ENCODE peak calls at places on chromosomes 11 and 22, in ten cellular contexts. One of them, this sample, is unnamed.

GRCh38 chr11:10606536-10607208 is 38.2 kb upstream of the LYVE1 start:
- DNase-seq in fibroblast of lung: peak
- DNase-seq in activated CD8-positive, alpha-beta memory T cell treated with anti-CD3 and anti-CD28 coated beads for 1 hour: no peak
- DNase-seq in fibroblast of villous mesenchyme: peak
- DNase-seq in T follicular helper cell: no peak
- DNase-seq in T-helper 1 cell: no peak
- DNase-seq in mesenchymal stem cell: peak
- DNase-seq in NCI-H774: no peak
- DNase-seq in astrocyte of the cerebellum: no peak
- DNase-seq in tibial nerve: no peak
- DNase-seq in this sample: no peak

GRCh38 chr11:10982695-10983492 is 125.0 kb upstream of the ZBED5 start:
- DNase-seq in fibroblast of villous mesenchyme: no peak
- DNase-seq in activated CD8-positive, alpha-beta memory T cell treated with anti-CD3 and anti-CD28 coated beads for 1 hour: no peak
- DNase-seq in T follicular helper cell: no peak
- DNase-seq in fibroblast of lung: no peak
- DNase-seq in mesenchymal stem cell: no peak
- DNase-seq in astrocyte of the cerebellum: no peak
- DNase-seq in tibial nerve: no peak
- DNase-seq in NCI-H774: no peak
- DNase-seq in T-helper 1 cell: no peak
- DNase-seq in this sample: no peak

GRCh38 chr11:76698321-76699043 is 27.9 kb upstream of the LRRC32 start:
- DNase-seq in tibial nerve: no peak
- DNase-seq in NCI-H774: no peak
- DNase-seq in activated CD8-positive, alpha-beta memory T cell treated with anti-CD3 and anti-CD28 coated beads for 1 hour: no peak
- DNase-seq in fibroblast of lung: no peak
- DNase-seq in astrocyte of the cerebellum: no peak
- DNase-seq in fibroblast of villous mesenchyme: no peak
- DNase-seq in mesenchymal stem cell: no peak
- DNase-seq in T-helper 1 cell: no peak
- DNase-seq in T follicular helper cell: no peak
- DNase-seq in this sample: no peak

GRCh38 chr11:33168605-33169240 is 7.4 kb upstream of the CSTF3 start:
- DNase-seq in astrocyte of the cerebellum: no peak
- DNase-seq in fibroblast of lung: peak
- DNase-seq in NCI-H774: no peak
- DNase-seq in fibroblast of villous mesenchyme: peak
- DNase-seq in tibial nerve: no peak
- DNase-seq in mesenchymal stem cell: peak
- DNase-seq in T-helper 1 cell: no peak
- DNase-seq in T follicular helper cell: no peak
- DNase-seq in activated CD8-positive, alpha-beta memory T cell treated with anti-CD3 and anti-CD28 coated beads for 1 hour: no peak
- DNase-seq in this sample: no peak

GRCh38 chr11:41985799-41986198 is 526.3 kb upstream of the LRRC4C start:
- DNase-seq in tibial nerve: no peak
- DNase-seq in fibroblast of villous mesenchyme: no peak
- DNase-seq in T follicular helper cell: no peak
- DNase-seq in T-helper 1 cell: no peak
- DNase-seq in NCI-H774: no peak
- DNase-seq in astrocyte of the cerebellum: peak
- DNase-seq in mesenchymal stem cell: no peak
- DNase-seq in fibroblast of lung: no peak
- DNase-seq in activated CD8-positive, alpha-beta memory T cell treated with anti-CD3 and anti-CD28 coated beads for 1 hour: no peak
- DNase-seq in this sample: no peak

GRCh38 chr22:22810018-22810427 is 77.6 kb upstream of the IGLL5 start:
- DNase-seq in fibroblast of lung: peak
- DNase-seq in tibial nerve: peak
- DNase-seq in NCI-H774: peak
- DNase-seq in activated CD8-positive, alpha-beta memory T cell treated with anti-CD3 and anti-CD28 coated beads for 1 hour: peak
- DNase-seq in T-helper 1 cell: peak
- DNase-seq in fibroblast of villous mesenchyme: peak
- DNase-seq in astrocyte of the cerebellum: no peak
- DNase-seq in mesenchymal stem cell: no peak
- DNase-seq in T follicular helper cell: peak
- DNase-seq in this sample: peak

GRCh38 chr11:128500488-128500887 is 86.9 kb downstream of the ETS1 start:
- DNase-seq in T-helper 1 cell: no peak
- DNase-seq in mesenchymal stem cell: no peak
- DNase-seq in fibroblast of lung: no peak
- DNase-seq in fibroblast of villous mesenchyme: peak
- DNase-seq in activated CD8-positive, alpha-beta memory T cell treated with anti-CD3 and anti-CD28 coated beads for 1 hour: no peak
- DNase-seq in tibial nerve: no peak
- DNase-seq in T follicular helper cell: no peak
- DNase-seq in astrocyte of the cerebellum: no peak
- DNase-seq in NCI-H774: no peak
- DNase-seq in this sample: no peak

GRCh38 chr11:115693002-115693401 is 188.8 kb upstream of the CADM1 start:
- DNase-seq in fibroblast of villous mesenchyme: no peak
- DNase-seq in activated CD8-positive, alpha-beta memory T cell treated with anti-CD3 and anti-CD28 coated beads for 1 hour: no peak
- DNase-seq in tibial nerve: no peak
- DNase-seq in mesenchymal stem cell: no peak
- DNase-seq in astrocyte of the cerebellum: no peak
- DNase-seq in T follicular helper cell: no peak
- DNase-seq in fibroblast of lung: no peak
- DNase-seq in T-helper 1 cell: no peak
- DNase-seq in NCI-H774: no peak
- DNase-seq in this sample: no peak

GRCh38 chr11:35163707-35164496 is 24.9 kb downstream of the CD44 start:
- DNase-seq in T follicular helper cell: peak
- DNase-seq in activated CD8-positive, alpha-beta memory T cell treated with anti-CD3 and anti-CD28 coated beads for 1 hour: no peak
- DNase-seq in T-helper 1 cell: peak
- DNase-seq in astrocyte of the cerebellum: no peak
- DNase-seq in fibroblast of villous mesenchyme: no peak
- DNase-seq in mesenchymal stem cell: no peak
- DNase-seq in NCI-H774: no peak
- DNase-seq in tibial nerve: no peak
- DNase-seq in fibroblast of lung: no peak
- DNase-seq in this sample: no peak

GRCh38 chr22:28629420-28630184 is 50.0 kb downstream of the TTC28 start:
- DNase-seq in T follicular helper cell: no peak
- DNase-seq in T-helper 1 cell: no peak
- DNase-seq in fibroblast of lung: peak
- DNase-seq in tibial nerve: no peak
- DNase-seq in astrocyte of the cerebellum: no peak
- DNase-seq in NCI-H774: no peak
- DNase-seq in mesenchymal stem cell: no peak
- DNase-seq in fibroblast of villous mesenchyme: peak
- DNase-seq in activated CD8-positive, alpha-beta memory T cell treated with anti-CD3 and anti-CD28 coated beads for 1 hour: no peak
- DNase-seq in this sample: no peak

GRCh38 chr11:3984896-3985295 is 109.7 kb upstream of the RRM1 start:
- DNase-seq in T-helper 1 cell: no peak
- DNase-seq in fibroblast of villous mesenchyme: peak
- DNase-seq in activated CD8-positive, alpha-beta memory T cell treated with anti-CD3 and anti-CD28 coated beads for 1 hour: peak
- DNase-seq in tibial nerve: no peak
- DNase-seq in mesenchymal stem cell: peak
- DNase-seq in fibroblast of lung: peak
- DNase-seq in NCI-H774: no peak
- DNase-seq in T follicular helper cell: peak
- DNase-seq in astrocyte of the cerebellum: no peak
- DNase-seq in this sample: no peak

GRCh38 chr22:24333301-24333700 is 62.7 kb downstream of the SPECC1L start:
- DNase-seq in tibial nerve: no peak
- DNase-seq in fibroblast of lung: peak
- DNase-seq in fibroblast of villous mesenchyme: no peak
- DNase-seq in mesenchymal stem cell: no peak
- DNase-seq in activated CD8-positive, alpha-beta memory T cell treated with anti-CD3 and anti-CD28 coated beads for 1 hour: no peak
- DNase-seq in T follicular helper cell: no peak
- DNase-seq in NCI-H774: no peak
- DNase-seq in astrocyte of the cerebellum: no peak
- DNase-seq in T-helper 1 cell: no peak
- DNase-seq in this sample: no peak

GRCh38 chr11:14583252-14584105 is 60.1 kb upstream of the PDE3B start:
- DNase-seq in fibroblast of lung: peak
- DNase-seq in NCI-H774: no peak
- DNase-seq in tibial nerve: no peak
- DNase-seq in T follicular helper cell: no peak
- DNase-seq in T-helper 1 cell: no peak
- DNase-seq in astrocyte of the cerebellum: no peak
- DNase-seq in activated CD8-positive, alpha-beta memory T cell treated with anti-CD3 and anti-CD28 coated beads for 1 hour: no peak
- DNase-seq in mesenchymal stem cell: no peak
- DNase-seq in fibroblast of villous mesenchyme: no peak
- DNase-seq in this sample: no peak

GRCh38 chr11:96187779-96188624 is 155.0 kb downstream of the MAML2 start:
- DNase-seq in mesenchymal stem cell: peak
- DNase-seq in T follicular helper cell: no peak
- DNase-seq in activated CD8-positive, alpha-beta memory T cell treated with anti-CD3 and anti-CD28 coated beads for 1 hour: no peak
- DNase-seq in NCI-H774: no peak
- DNase-seq in fibroblast of lung: peak
- DNase-seq in astrocyte of the cerebellum: peak
- DNase-seq in tibial nerve: no peak
- DNase-seq in fibroblast of villous mesenchyme: peak
- DNase-seq in T-helper 1 cell: no peak
- DNase-seq in this sample: no peak

GRCh38 chr11:128291835-128292234 is 295.5 kb downstream of the ETS1 start:
- DNase-seq in fibroblast of villous mesenchyme: no peak
- DNase-seq in fibroblast of lung: no peak
- DNase-seq in NCI-H774: no peak
- DNase-seq in T-helper 1 cell: peak
- DNase-seq in activated CD8-positive, alpha-beta memory T cell treated with anti-CD3 and anti-CD28 coated beads for 1 hour: peak
- DNase-seq in tibial nerve: no peak
- DNase-seq in mesenchymal stem cell: no peak
- DNase-seq in T follicular helper cell: peak
- DNase-seq in astrocyte of the cerebellum: no peak
- DNase-seq in this sample: peak

GRCh38 chr11:71408826-71409225 is 39.4 kb downstream of the DHCR7 start:
- DNase-seq in fibroblast of lung: no peak
- DNase-seq in tibial nerve: no peak
- DNase-seq in T follicular helper cell: no peak
- DNase-seq in activated CD8-positive, alpha-beta memory T cell treated with anti-CD3 and anti-CD28 coated beads for 1 hour: no peak
- DNase-seq in mesenchymal stem cell: no peak
- DNase-seq in astrocyte of the cerebellum: no peak
- DNase-seq in T-helper 1 cell: no peak
- DNase-seq in fibroblast of villous mesenchyme: no peak
- DNase-seq in NCI-H774: no peak
- DNase-seq in this sample: no peak

GRCh38 chr22:45507798-45508197 is 5.1 kb downstream of the FBLN1 start:
- DNase-seq in NCI-H774: no peak
- DNase-seq in T-helper 1 cell: no peak
- DNase-seq in mesenchymal stem cell: no peak
- DNase-seq in activated CD8-positive, alpha-beta memory T cell treated with anti-CD3 and anti-CD28 coated beads for 1 hour: no peak
- DNase-seq in T follicular helper cell: no peak
- DNase-seq in astrocyte of the cerebellum: no peak
- DNase-seq in fibroblast of villous mesenchyme: no peak
- DNase-seq in tibial nerve: no peak
- DNase-seq in fibroblast of lung: no peak
- DNase-seq in this sample: no peak

GRCh38 chr11:70307176-70307575 is 36.7 kb downstream of the PPFIA1 start:
- DNase-seq in mesenchymal stem cell: no peak
- DNase-seq in tibial nerve: no peak
- DNase-seq in NCI-H774: no peak
- DNase-seq in astrocyte of the cerebellum: no peak
- DNase-seq in fibroblast of villous mesenchyme: peak
- DNase-seq in T-helper 1 cell: no peak
- DNase-seq in activated CD8-positive, alpha-beta memory T cell treated with anti-CD3 and anti-CD28 coated beads for 1 hour: no peak
- DNase-seq in fibroblast of lung: no peak
- DNase-seq in T follicular helper cell: no peak
- DNase-seq in this sample: no peak

GRCh38 chr11:119728226-119728626 is 774 bp downstream of the NECTIN1 start:
- DNase-seq in tibial nerve: no peak
- DNase-seq in fibroblast of villous mesenchyme: no peak
- DNase-seq in NCI-H774: peak
- DNase-seq in astrocyte of the cerebellum: no peak
- DNase-seq in fibroblast of lung: no peak
- DNase-seq in T follicular helper cell: no peak
- DNase-seq in T-helper 1 cell: no peak
- DNase-seq in activated CD8-positive, alpha-beta memory T cell treated with anti-CD3 and anti-CD28 coated beads for 1 hour: no peak
- DNase-seq in mesenchymal stem cell: peak
- DNase-seq in this sample: no peak

GRCh38 chr11:5626191-5626590 is 1.4 kb downstream of the TRIM34 start:
- DNase-seq in fibroblast of villous mesenchyme: peak
- DNase-seq in astrocyte of the cerebellum: no peak
- DNase-seq in mesenchymal stem cell: peak
- DNase-seq in T-helper 1 cell: no peak
- DNase-seq in fibroblast of lung: peak
- DNase-seq in activated CD8-positive, alpha-beta memory T cell treated with anti-CD3 and anti-CD28 coated beads for 1 hour: no peak
- DNase-seq in tibial nerve: no peak
- DNase-seq in NCI-H774: no peak
- DNase-seq in T follicular helper cell: no peak
- DNase-seq in this sample: no peak

GRCh38 chr11:16028406-16028805 is 327.9 kb downstream of the SOX6 start:
- DNase-seq in fibroblast of villous mesenchyme: peak
- DNase-seq in fibroblast of lung: peak
- DNase-seq in tibial nerve: no peak
- DNase-seq in mesenchymal stem cell: peak
- DNase-seq in activated CD8-positive, alpha-beta memory T cell treated with anti-CD3 and anti-CD28 coated beads for 1 hour: no peak
- DNase-seq in T-helper 1 cell: no peak
- DNase-seq in T follicular helper cell: no peak
- DNase-seq in astrocyte of the cerebellum: peak
- DNase-seq in NCI-H774: no peak
- DNase-seq in this sample: no peak

GRCh38 chr11:124174001-124174400 is 9.1 kb upstream of the OR10D3 start:
- DNase-seq in NCI-H774: peak
- DNase-seq in T follicular helper cell: no peak
- DNase-seq in astrocyte of the cerebellum: peak
- DNase-seq in tibial nerve: no peak
- DNase-seq in activated CD8-positive, alpha-beta memory T cell treated with anti-CD3 and anti-CD28 coated beads for 1 hour: no peak
- DNase-seq in T-helper 1 cell: no peak
- DNase-seq in fibroblast of villous mesenchyme: peak
- DNase-seq in fibroblast of lung: peak
- DNase-seq in mesenchymal stem cell: peak
- DNase-seq in this sample: no peak

GRCh38 chr11:78414321-78415051 is 3.1 kb downstream of the GAB2 start:
- DNase-seq in NCI-H774: no peak
- DNase-seq in fibroblast of lung: peak
- DNase-seq in activated CD8-positive, alpha-beta memory T cell treated with anti-CD3 and anti-CD28 coated beads for 1 hour: no peak
- DNase-seq in fibroblast of villous mesenchyme: peak
- DNase-seq in tibial nerve: no peak
- DNase-seq in T follicular helper cell: no peak
- DNase-seq in astrocyte of the cerebellum: no peak
- DNase-seq in T-helper 1 cell: no peak
- DNase-seq in mesenchymal stem cell: peak
- DNase-seq in this sample: no peak

GRCh38 chr11:118917488-118918127 is 8.1 kb downstream of the BCL9L start:
- DNase-seq in tibial nerve: peak
- DNase-seq in fibroblast of lung: peak
- DNase-seq in astrocyte of the cerebellum: no peak
- DNase-seq in fibroblast of villous mesenchyme: peak
- DNase-seq in activated CD8-positive, alpha-beta memory T cell treated with anti-CD3 and anti-CD28 coated beads for 1 hour: no peak
- DNase-seq in NCI-H774: no peak
- DNase-seq in T follicular helper cell: no peak
- DNase-seq in T-helper 1 cell: peak
- DNase-seq in mesenchymal stem cell: peak
- DNase-seq in this sample: peak

GRCh38 chr11:90329043-90329442 is 106.2 kb upstream of the CHORDC1 start:
- DNase-seq in tibial nerve: no peak
- DNase-seq in mesenchymal stem cell: no peak
- DNase-seq in fibroblast of lung: no peak
- DNase-seq in astrocyte of the cerebellum: no peak
- DNase-seq in fibroblast of villous mesenchyme: no peak
- DNase-seq in T-helper 1 cell: no peak
- DNase-seq in T follicular helper cell: no peak
- DNase-seq in NCI-H774: no peak
- DNase-seq in activated CD8-positive, alpha-beta memory T cell treated with anti-CD3 and anti-CD28 coated beads for 1 hour: no peak
- DNase-seq in this sample: no peak

GRCh38 chr11:40203606-40204005 is 1255.8 kb downstream of the LRRC4C start:
- DNase-seq in T-helper 1 cell: no peak
- DNase-seq in mesenchymal stem cell: no peak
- DNase-seq in NCI-H774: no peak
- DNase-seq in activated CD8-positive, alpha-beta memory T cell treated with anti-CD3 and anti-CD28 coated beads for 1 hour: no peak
- DNase-seq in tibial nerve: no peak
- DNase-seq in astrocyte of the cerebellum: no peak
- DNase-seq in T follicular helper cell: no peak
- DNase-seq in fibroblast of lung: no peak
- DNase-seq in fibroblast of villous mesenchyme: no peak
- DNase-seq in this sample: no peak

GRCh38 chr11:110410638-110411037 is 19.1 kb upstream of the FDX1 start:
- DNase-seq in T follicular helper cell: no peak
- DNase-seq in astrocyte of the cerebellum: no peak
- DNase-seq in fibroblast of lung: no peak
- DNase-seq in fibroblast of villous mesenchyme: no peak
- DNase-seq in activated CD8-positive, alpha-beta memory T cell treated with anti-CD3 and anti-CD28 coated beads for 1 hour: no peak
- DNase-seq in T-helper 1 cell: no peak
- DNase-seq in tibial nerve: no peak
- DNase-seq in mesenchymal stem cell: no peak
- DNase-seq in NCI-H774: no peak
- DNase-seq in this sample: no peak

GRCh38 chr22:27990451-27990840 is 71.4 kb upstream of the PITPNB start:
- DNase-seq in astrocyte of the cerebellum: no peak
- DNase-seq in fibroblast of lung: no peak
- DNase-seq in T follicular helper cell: no peak
- DNase-seq in tibial nerve: no peak
- DNase-seq in NCI-H774: no peak
- DNase-seq in fibroblast of villous mesenchyme: no peak
- DNase-seq in activated CD8-positive, alpha-beta memory T cell treated with anti-CD3 and anti-CD28 coated beads for 1 hour: no peak
- DNase-seq in mesenchymal stem cell: no peak
- DNase-seq in T-helper 1 cell: no peak
- DNase-seq in this sample: no peak

This sample was measured in T-helper 9 cell.